ENCODE peak calls at places on chromosome 11, in five cellular contexts. O is NCI-H524, W is substantia nigra, D is HS-5, R is pancreas. N is an unnamed sample.

GRCh38 chr11:119166368-119167076 is 2.0 kb upstream of the NLRX1 start:
- DNase-seq in R (peak; percentile 6), D (no peak), O (no peak), W (no peak), N (no peak)

GRCh38 chr11:57775474-57775873 is 13.9 kb downstream of the CTNND1 start:
- DNase-seq in R (no peak), W (no peak), D (no peak), O (no peak), N (no peak)

GRCh38 chr11:135069884-135070283 is 657.8 kb upstream of the B3GAT1 start:
- DNase-seq in W (no peak), O (no peak), D (no peak), R (no peak), N (no peak)

GRCh38 chr11:29616611-29617010 is 400.2 kb downstream of the KCNA4 start:
- DNase-seq in D (no peak), R (no peak), W (no peak), O (no peak), N (no peak)

GRCh38 chr11:61035086-61035835 is 63.8 kb downstream of the CD6 start:
- DNase-seq in R (no peak), W (no peak), D (no peak), O (no peak), N (no peak)

GRCh38 chr11:575324-575995 is 810 bp upstream of the PHRF1 start:
- DNase-seq in W (no peak), O (peak; percentile 77), R (peak; percentile 92), D (no peak), N (peak; percentile 73)

GRCh38 chr11:81772161-81772560 is 961.5 kb downstream of the FAM181B start:
- DNase-seq in R (no peak), W (no peak), D (peak; percentile 14), O (peak; percentile 17), N (no peak)

GRCh38 chr11:114040706-114041211 is 18.8 kb upstream of the ZBTB16 start:
- DNase-seq in D (no peak), O (no peak), R (no peak), W (no peak), N (no peak)

GRCh38 chr11:114026355-114026754 is 33.2 kb upstream of the ZBTB16 start:
- DNase-seq in R (no peak), D (no peak), W (no peak), O (peak; percentile 17), N (no peak)

GRCh38 chr11:61158691-61159381 is 2.4 kb downstream of the VPS37C start:
- DNase-seq in O (no peak), D (no peak), R (no peak), W (no peak), N (peak; percentile 75)

GRCh38 chr11:14386895-14387480 is 28.0 kb upstream of the RRAS2 start:
- DNase-seq in W (peak; percentile 41), O (peak; percentile 84), D (no peak), R (no peak), N (no peak)

GRCh38 chr11:45906965-45907591 is at the start of gene FREY1:
- DNase-seq in O (no peak), D (no peak), R (no peak), W (no peak), N (no peak)

GRCh38 chr11:12529793-12530192 is 144.4 kb upstream of the TEAD1 start:
- DNase-seq in R (no peak), D (no peak), W (no peak), O (no peak), N (no peak)

N was measured in NCI-H2029.